ENCODE peak calls at places on chromosomes 16 and 17, in seven cellular contexts. One of them, this sample, is unnamed.

GRCh38 chr17:43531082-43531378 is 15.1 kb downstream of the ETV4 start:
- DNase-seq in activated naive CD4-positive, alpha-beta T cell: no peak
- DNase-seq in fibroblast of pulmonary artery: no peak
- DNase-seq in left kidney: no peak
- DNase-seq in EH: no peak
- DNase-seq in small intestine: no peak
- DNase-seq in stimulated activated CD8-positive, alpha-beta memory T cell treated with anti-CD3 and anti-CD28 coated beads, Interleukin-15, amount 100 ng/mL, for 4 hours: no peak
- DNase-seq in this sample: no peak

GRCh38 chr17:32320847-32321246 is 21.1 kb downstream of the C17orf75 start:
- DNase-seq in activated naive CD4-positive, alpha-beta T cell: no peak
- DNase-seq in fibroblast of pulmonary artery: no peak
- DNase-seq in left kidney: no peak
- DNase-seq in EH: no peak
- DNase-seq in small intestine: no peak
- DNase-seq in stimulated activated CD8-positive, alpha-beta memory T cell treated with anti-CD3 and anti-CD28 coated beads, Interleukin-15, amount 100 ng/mL, for 4 hours: no peak
- DNase-seq in this sample: no peak

GRCh38 chr17:45144199-45145034 is 3.9 kb upstream of the HEXIM1 start:
- DNase-seq in activated naive CD4-positive, alpha-beta T cell: peak; percentile 36
- DNase-seq in fibroblast of pulmonary artery: no peak
- DNase-seq in left kidney: peak; percentile 12
- DNase-seq in EH: peak; percentile 6
- DNase-seq in small intestine: peak; percentile 50
- DNase-seq in stimulated activated CD8-positive, alpha-beta memory T cell treated with anti-CD3 and anti-CD28 coated beads, Interleukin-15, amount 100 ng/mL, for 4 hours: no peak
- DNase-seq in this sample: no peak

GRCh38 chr16:49589721-49590120 is 216.1 kb downstream of the C16orf78 start:
- DNase-seq in activated naive CD4-positive, alpha-beta T cell: no peak
- DNase-seq in fibroblast of pulmonary artery: no peak
- DNase-seq in left kidney: peak; percentile 26
- DNase-seq in EH: no peak
- DNase-seq in small intestine: no peak
- DNase-seq in stimulated activated CD8-positive, alpha-beta memory T cell treated with anti-CD3 and anti-CD28 coated beads, Interleukin-15, amount 100 ng/mL, for 4 hours: no peak
- DNase-seq in this sample: no peak

GRCh38 chr17:17421346-17422216 is 55.2 kb upstream of the MED9 start:
- DNase-seq in activated naive CD4-positive, alpha-beta T cell: no peak
- DNase-seq in fibroblast of pulmonary artery: no peak
- DNase-seq in left kidney: no peak
- DNase-seq in EH: no peak
- DNase-seq in small intestine: no peak
- DNase-seq in stimulated activated CD8-positive, alpha-beta memory T cell treated with anti-CD3 and anti-CD28 coated beads, Interleukin-15, amount 100 ng/mL, for 4 hours: no peak
- DNase-seq in this sample: no peak

GRCh38 chr17:22694362-22695227 is 1002.3 kb downstream of the KCNJ18 start:
- DNase-seq in activated naive CD4-positive, alpha-beta T cell: no peak
- DNase-seq in fibroblast of pulmonary artery: no peak
- DNase-seq in left kidney: no peak
- DNase-seq in EH: no peak
- DNase-seq in small intestine: no peak
- DNase-seq in stimulated activated CD8-positive, alpha-beta memory T cell treated with anti-CD3 and anti-CD28 coated beads, Interleukin-15, amount 100 ng/mL, for 4 hours: no peak
- DNase-seq in this sample: no peak

GRCh38 chr16:49344401-49344800 is 29.2 kb upstream of the C16orf78 start:
- DNase-seq in activated naive CD4-positive, alpha-beta T cell: no peak
- DNase-seq in fibroblast of pulmonary artery: no peak
- DNase-seq in left kidney: no peak
- DNase-seq in EH: no peak
- DNase-seq in small intestine: no peak
- DNase-seq in stimulated activated CD8-positive, alpha-beta memory T cell treated with anti-CD3 and anti-CD28 coated beads, Interleukin-15, amount 100 ng/mL, for 4 hours: no peak
- DNase-seq in this sample: no peak

GRCh38 chr17:36525113-36525512 is 9.6 kb downstream of the MYO19 start:
- DNase-seq in activated naive CD4-positive, alpha-beta T cell: no peak
- DNase-seq in fibroblast of pulmonary artery: no peak
- DNase-seq in left kidney: no peak
- DNase-seq in EH: peak; percentile 21
- DNase-seq in small intestine: no peak
- DNase-seq in stimulated activated CD8-positive, alpha-beta memory T cell treated with anti-CD3 and anti-CD28 coated beads, Interleukin-15, amount 100 ng/mL, for 4 hours: no peak
- DNase-seq in this sample: no peak

GRCh38 chr16:70715113-70715711 is 29.4 kb upstream of the MTSS2 start:
- DNase-seq in activated naive CD4-positive, alpha-beta T cell: no peak
- DNase-seq in fibroblast of pulmonary artery: peak; percentile 95
- DNase-seq in left kidney: peak; percentile 97
- DNase-seq in EH: peak; percentile 100
- DNase-seq in small intestine: no peak
- DNase-seq in stimulated activated CD8-positive, alpha-beta memory T cell treated with anti-CD3 and anti-CD28 coated beads, Interleukin-15, amount 100 ng/mL, for 4 hours: no peak
- DNase-seq in this sample: peak; percentile 50

GRCh38 chr17:74410001-74410443 is 21.9 kb upstream of the GPRC5C start:
- DNase-seq in activated naive CD4-positive, alpha-beta T cell: no peak
- DNase-seq in fibroblast of pulmonary artery: no peak
- DNase-seq in left kidney: no peak
- DNase-seq in EH: no peak
- DNase-seq in small intestine: no peak
- DNase-seq in stimulated activated CD8-positive, alpha-beta memory T cell treated with anti-CD3 and anti-CD28 coated beads, Interleukin-15, amount 100 ng/mL, for 4 hours: no peak
- DNase-seq in this sample: no peak

GRCh38 chr16:57009641-57010170 is 20.3 kb downstream of the NLRC5 start:
- DNase-seq in activated naive CD4-positive, alpha-beta T cell: no peak
- DNase-seq in fibroblast of pulmonary artery: no peak
- DNase-seq in left kidney: no peak
- DNase-seq in EH: no peak
- DNase-seq in small intestine: no peak
- DNase-seq in stimulated activated CD8-positive, alpha-beta memory T cell treated with anti-CD3 and anti-CD28 coated beads, Interleukin-15, amount 100 ng/mL, for 4 hours: no peak
- DNase-seq in this sample: no peak

GRCh38 chr17:42281571-42282096 is 5.4 kb upstream of the STAT5B start:
- DNase-seq in activated naive CD4-positive, alpha-beta T cell: no peak
- DNase-seq in fibroblast of pulmonary artery: no peak
- DNase-seq in left kidney: no peak
- DNase-seq in EH: no peak
- DNase-seq in small intestine: peak; percentile 27
- DNase-seq in stimulated activated CD8-positive, alpha-beta memory T cell treated with anti-CD3 and anti-CD28 coated beads, Interleukin-15, amount 100 ng/mL, for 4 hours: no peak
- DNase-seq in this sample: no peak

GRCh38 chr17:74474043-74474792 is 7.8 kb downstream of the CD300A start:
- DNase-seq in activated naive CD4-positive, alpha-beta T cell: peak; percentile 25
- DNase-seq in fibroblast of pulmonary artery: no peak
- DNase-seq in left kidney: no peak
- DNase-seq in EH: no peak
- DNase-seq in small intestine: no peak
- DNase-seq in stimulated activated CD8-positive, alpha-beta memory T cell treated with anti-CD3 and anti-CD28 coated beads, Interleukin-15, amount 100 ng/mL, for 4 hours: no peak
- DNase-seq in this sample: no peak

GRCh38 chr17:3740611-3741073 is 16.9 kb downstream of the HASPIN start:
- DNase-seq in activated naive CD4-positive, alpha-beta T cell: no peak
- DNase-seq in fibroblast of pulmonary artery: no peak
- DNase-seq in left kidney: no peak
- DNase-seq in EH: no peak
- DNase-seq in small intestine: no peak
- DNase-seq in stimulated activated CD8-positive, alpha-beta memory T cell treated with anti-CD3 and anti-CD28 coated beads, Interleukin-15, amount 100 ng/mL, for 4 hours: no peak
- DNase-seq in this sample: no peak

GRCh38 chr17:78697846-78698343 is 84.2 kb downstream of the CYTH1 start:
- DNase-seq in activated naive CD4-positive, alpha-beta T cell: no peak
- DNase-seq in fibroblast of pulmonary artery: no peak
- DNase-seq in left kidney: no peak
- DNase-seq in EH: no peak
- DNase-seq in small intestine: no peak
- DNase-seq in stimulated activated CD8-positive, alpha-beta memory T cell treated with anti-CD3 and anti-CD28 coated beads, Interleukin-15, amount 100 ng/mL, for 4 hours: no peak
- DNase-seq in this sample: no peak

GRCh38 chr17:29611351-29612093 is 11.2 kb downstream of the CORO6 start:
- DNase-seq in activated naive CD4-positive, alpha-beta T cell: no peak
- DNase-seq in fibroblast of pulmonary artery: no peak
- DNase-seq in left kidney: no peak
- DNase-seq in EH: no peak
- DNase-seq in small intestine: no peak
- DNase-seq in stimulated activated CD8-positive, alpha-beta memory T cell treated with anti-CD3 and anti-CD28 coated beads, Interleukin-15, amount 100 ng/mL, for 4 hours: no peak
- DNase-seq in this sample: no peak

GRCh38 chr16:79451196-79451816 is 149.2 kb downstream of the MAF start:
- DNase-seq in activated naive CD4-positive, alpha-beta T cell: no peak
- DNase-seq in fibroblast of pulmonary artery: no peak
- DNase-seq in left kidney: no peak
- DNase-seq in EH: no peak
- DNase-seq in small intestine: no peak
- DNase-seq in stimulated activated CD8-positive, alpha-beta memory T cell treated with anti-CD3 and anti-CD28 coated beads, Interleukin-15, amount 100 ng/mL, for 4 hours: no peak
- DNase-seq in this sample: no peak

GRCh38 chr17:43671075-43671692 is 9.5 kb upstream of the MEOX1 start:
- DNase-seq in activated naive CD4-positive, alpha-beta T cell: no peak
- DNase-seq in fibroblast of pulmonary artery: no peak
- DNase-seq in left kidney: peak; percentile 72
- DNase-seq in EH: peak; percentile 72
- DNase-seq in small intestine: no peak
- DNase-seq in stimulated activated CD8-positive, alpha-beta memory T cell treated with anti-CD3 and anti-CD28 coated beads, Interleukin-15, amount 100 ng/mL, for 4 hours: no peak
- DNase-seq in this sample: no peak

GRCh38 chr17:6458416-6458950 is 14.2 kb downstream of the PIMREG start:
- DNase-seq in activated naive CD4-positive, alpha-beta T cell: no peak
- DNase-seq in fibroblast of pulmonary artery: no peak
- DNase-seq in left kidney: no peak
- DNase-seq in EH: no peak
- DNase-seq in small intestine: no peak
- DNase-seq in stimulated activated CD8-positive, alpha-beta memory T cell treated with anti-CD3 and anti-CD28 coated beads, Interleukin-15, amount 100 ng/mL, for 4 hours: no peak
- DNase-seq in this sample: no peak

GRCh38 chr17:74437702-74438101 is 5.8 kb downstream of the GPRC5C start:
- DNase-seq in activated naive CD4-positive, alpha-beta T cell: no peak
- DNase-seq in fibroblast of pulmonary artery: peak; percentile 18
- DNase-seq in left kidney: no peak
- DNase-seq in EH: no peak
- DNase-seq in small intestine: no peak
- DNase-seq in stimulated activated CD8-positive, alpha-beta memory T cell treated with anti-CD3 and anti-CD28 coated beads, Interleukin-15, amount 100 ng/mL, for 4 hours: no peak
- DNase-seq in this sample: no peak

GRCh38 chr16:81207076-81207475 is 31.4 kb upstream of the BCO1 start:
- DNase-seq in activated naive CD4-positive, alpha-beta T cell: no peak
- DNase-seq in fibroblast of pulmonary artery: no peak
- DNase-seq in left kidney: no peak
- DNase-seq in EH: no peak
- DNase-seq in small intestine: no peak
- DNase-seq in stimulated activated CD8-positive, alpha-beta memory T cell treated with anti-CD3 and anti-CD28 coated beads, Interleukin-15, amount 100 ng/mL, for 4 hours: no peak
- DNase-seq in this sample: no peak

GRCh38 chr16:79601092-79601977 is 798 bp upstream of the MAF start:
- DNase-seq in activated naive CD4-positive, alpha-beta T cell: no peak
- DNase-seq in fibroblast of pulmonary artery: peak; percentile 10
- DNase-seq in left kidney: peak; percentile 67
- DNase-seq in EH: no peak
- DNase-seq in small intestine: peak; percentile 88
- DNase-seq in stimulated activated CD8-positive, alpha-beta memory T cell treated with anti-CD3 and anti-CD28 coated beads, Interleukin-15, amount 100 ng/mL, for 4 hours: no peak
- DNase-seq in this sample: peak; percentile 65

GRCh38 chr16:35463358-35463757 is 2003.9 kb downstream of the TP53TG3F start:
- DNase-seq in activated naive CD4-positive, alpha-beta T cell: no peak
- DNase-seq in fibroblast of pulmonary artery: no peak
- DNase-seq in left kidney: no peak
- DNase-seq in EH: no peak
- DNase-seq in small intestine: no peak
- DNase-seq in stimulated activated CD8-positive, alpha-beta memory T cell treated with anti-CD3 and anti-CD28 coated beads, Interleukin-15, amount 100 ng/mL, for 4 hours: no peak
- DNase-seq in this sample: no peak

GRCh38 chr17:181213-182163 is at the start of gene DOC2B:
- DNase-seq in activated naive CD4-positive, alpha-beta T cell: no peak
- DNase-seq in fibroblast of pulmonary artery: peak; percentile 16
- DNase-seq in left kidney: peak; percentile 87
- DNase-seq in EH: peak; percentile 42
- DNase-seq in small intestine: peak; percentile 25
- DNase-seq in stimulated activated CD8-positive, alpha-beta memory T cell treated with anti-CD3 and anti-CD28 coated beads, Interleukin-15, amount 100 ng/mL, for 4 hours: no peak
- DNase-seq in this sample: peak; percentile 38

GRCh38 chr16:87437911-87438610 is 45.9 kb downstream of the MAP1LC3B start:
- DNase-seq in activated naive CD4-positive, alpha-beta T cell: no peak
- DNase-seq in fibroblast of pulmonary artery: no peak
- DNase-seq in left kidney: peak; percentile 42
- DNase-seq in EH: no peak
- DNase-seq in small intestine: no peak
- DNase-seq in stimulated activated CD8-positive, alpha-beta memory T cell treated with anti-CD3 and anti-CD28 coated beads, Interleukin-15, amount 100 ng/mL, for 4 hours: no peak
- DNase-seq in this sample: no peak

GRCh38 chr17:72372185-72372584 is 251.4 kb downstream of the SOX9 start:
- DNase-seq in activated naive CD4-positive, alpha-beta T cell: no peak
- DNase-seq in fibroblast of pulmonary artery: no peak
- DNase-seq in left kidney: no peak
- DNase-seq in EH: peak; percentile 63
- DNase-seq in small intestine: no peak
- DNase-seq in stimulated activated CD8-positive, alpha-beta memory T cell treated with anti-CD3 and anti-CD28 coated beads, Interleukin-15, amount 100 ng/mL, for 4 hours: no peak
- DNase-seq in this sample: no peak

GRCh38 chr17:31431795-31432658 is 40.6 kb downstream of the RAB11FIP4 start:
- DNase-seq in activated naive CD4-positive, alpha-beta T cell: no peak
- DNase-seq in fibroblast of pulmonary artery: no peak
- DNase-seq in left kidney: peak; percentile 43
- DNase-seq in EH: no peak
- DNase-seq in small intestine: no peak
- DNase-seq in stimulated activated CD8-positive, alpha-beta memory T cell treated with anti-CD3 and anti-CD28 coated beads, Interleukin-15, amount 100 ng/mL, for 4 hours: no peak
- DNase-seq in this sample: no peak

GRCh38 chr16:31071861-31072260 is 2.2 kb downstream of the ZNF668 start:
- DNase-seq in activated naive CD4-positive, alpha-beta T cell: no peak
- DNase-seq in fibroblast of pulmonary artery: peak; percentile 52
- DNase-seq in left kidney: peak; percentile 16
- DNase-seq in EH: peak; percentile 84
- DNase-seq in small intestine: peak; percentile 19
- DNase-seq in stimulated activated CD8-positive, alpha-beta memory T cell treated with anti-CD3 and anti-CD28 coated beads, Interleukin-15, amount 100 ng/mL, for 4 hours: no peak
- DNase-seq in this sample: no peak